ENCODE peak calls at places on chromosomes 13 and 19, in nine cellular contexts. One of them, this sample, is unnamed.
A peak's percentile ranks its signal among the peaks of the same experiment; 100 is the strongest.

GRCh38 chr13:23480324-23480723 is 46.8 kb upstream of the SACS start:
- DNase-seq in cardiac fibroblast: no peak
- DNase-seq in HFF-Myc: no peak
- DNase-seq in mucosa of descending colon: no peak
- DNase-seq in neural progenitor cell: no peak
- DNase-seq in choroid plexus epithelial cell: no peak
- DNase-seq in NB4: no peak
- DNase-seq in upper lobe of right lung: no peak
- DNase-seq in endodermal cell: no peak
- DNase-seq in this sample: no peak

GRCh38 chr19:53112286-53112685 is 9.1 kb upstream of the ZNF160 start:
- DNase-seq in NB4: peak; percentile 6
- DNase-seq in cardiac fibroblast: peak; percentile 15
- DNase-seq in neural progenitor cell: no peak
- DNase-seq in upper lobe of right lung: no peak
- DNase-seq in HFF-Myc: no peak
- DNase-seq in endodermal cell: no peak
- DNase-seq in choroid plexus epithelial cell: peak; percentile 23
- DNase-seq in mucosa of descending colon: no peak
- DNase-seq in this sample: no peak

GRCh38 chr13:32228330-32229041 is 86.7 kb downstream of the ZAR1L start:
- DNase-seq in NB4: no peak
- DNase-seq in cardiac fibroblast: peak; percentile 52
- DNase-seq in mucosa of descending colon: no peak
- DNase-seq in neural progenitor cell: no peak
- DNase-seq in HFF-Myc: no peak
- DNase-seq in endodermal cell: no peak
- DNase-seq in upper lobe of right lung: no peak
- DNase-seq in choroid plexus epithelial cell: peak; percentile 80
- DNase-seq in this sample: no peak

GRCh38 chr13:46101488-46102289 is 3.1 kb downstream of the CPB2 start:
- DNase-seq in upper lobe of right lung: no peak
- DNase-seq in choroid plexus epithelial cell: no peak
- DNase-seq in HFF-Myc: no peak
- DNase-seq in endodermal cell: no peak
- DNase-seq in neural progenitor cell: no peak
- DNase-seq in cardiac fibroblast: no peak
- DNase-seq in NB4: peak; percentile 59
- DNase-seq in mucosa of descending colon: no peak
- DNase-seq in this sample: peak; percentile 16

GRCh38 chr19:42271045-42271419 is 2.0 kb downstream of the CIC start:
- DNase-seq in cardiac fibroblast: no peak
- DNase-seq in choroid plexus epithelial cell: no peak
- DNase-seq in upper lobe of right lung: no peak
- DNase-seq in HFF-Myc: no peak
- DNase-seq in NB4: no peak
- DNase-seq in mucosa of descending colon: no peak
- DNase-seq in neural progenitor cell: no peak
- DNase-seq in endodermal cell: no peak
- DNase-seq in this sample: no peak

GRCh38 chr13:82898625-82899024 is 983.6 kb downstream of the SLITRK1 start:
- DNase-seq in mucosa of descending colon: no peak
- DNase-seq in NB4: no peak
- DNase-seq in endodermal cell: no peak
- DNase-seq in neural progenitor cell: no peak
- DNase-seq in choroid plexus epithelial cell: no peak
- DNase-seq in cardiac fibroblast: no peak
- DNase-seq in upper lobe of right lung: no peak
- DNase-seq in HFF-Myc: no peak
- DNase-seq in this sample: no peak

GRCh38 chr13:109998808-109999528 is 212.6 kb upstream of the IRS2 start:
- DNase-seq in choroid plexus epithelial cell: peak; percentile 84
- DNase-seq in endodermal cell: no peak
- DNase-seq in neural progenitor cell: no peak
- DNase-seq in cardiac fibroblast: peak; percentile 87
- DNase-seq in HFF-Myc: no peak
- DNase-seq in NB4: peak; percentile 40
- DNase-seq in upper lobe of right lung: no peak
- DNase-seq in mucosa of descending colon: no peak
- DNase-seq in this sample: no peak

GRCh38 chr13:105410602-105411001 is 1124.9 kb downstream of the EFNB2 start:
- DNase-seq in choroid plexus epithelial cell: peak; percentile 67
- DNase-seq in endodermal cell: peak; percentile 92
- DNase-seq in cardiac fibroblast: peak; percentile 41
- DNase-seq in neural progenitor cell: peak; percentile 77
- DNase-seq in upper lobe of right lung: peak; percentile 86
- DNase-seq in mucosa of descending colon: no peak
- DNase-seq in NB4: peak; percentile 55
- DNase-seq in HFF-Myc: peak; percentile 7
- DNase-seq in this sample: peak; percentile 16

GRCh38 chr13:48401480-48401879 is 11.4 kb downstream of the LPAR6 start:
- DNase-seq in NB4: no peak
- DNase-seq in neural progenitor cell: no peak
- DNase-seq in cardiac fibroblast: no peak
- DNase-seq in HFF-Myc: no peak
- DNase-seq in mucosa of descending colon: no peak
- DNase-seq in choroid plexus epithelial cell: peak; percentile 15
- DNase-seq in upper lobe of right lung: no peak
- DNase-seq in endodermal cell: no peak
- DNase-seq in this sample: no peak

GRCh38 chr13:97659602-97660001 is 225.6 kb downstream of the RAP2A start:
- DNase-seq in mucosa of descending colon: no peak
- DNase-seq in NB4: peak; percentile 26
- DNase-seq in neural progenitor cell: peak; percentile 65
- DNase-seq in endodermal cell: no peak
- DNase-seq in cardiac fibroblast: peak; percentile 6
- DNase-seq in choroid plexus epithelial cell: peak; percentile 59
- DNase-seq in upper lobe of right lung: no peak
- DNase-seq in HFF-Myc: no peak
- DNase-seq in this sample: peak; percentile 54

GRCh38 chr13:97658556-97658955 is 224.6 kb downstream of the RAP2A start:
- DNase-seq in mucosa of descending colon: no peak
- DNase-seq in NB4: no peak
- DNase-seq in neural progenitor cell: no peak
- DNase-seq in endodermal cell: no peak
- DNase-seq in HFF-Myc: no peak
- DNase-seq in cardiac fibroblast: peak; percentile 3
- DNase-seq in upper lobe of right lung: no peak
- DNase-seq in choroid plexus epithelial cell: no peak
- DNase-seq in this sample: no peak

GRCh38 chr13:97660488-97661086 is 226.6 kb downstream of the RAP2A start:
- DNase-seq in HFF-Myc: no peak
- DNase-seq in neural progenitor cell: no peak
- DNase-seq in upper lobe of right lung: no peak
- DNase-seq in endodermal cell: no peak
- DNase-seq in NB4: no peak
- DNase-seq in choroid plexus epithelial cell: peak; percentile 3
- DNase-seq in mucosa of descending colon: no peak
- DNase-seq in cardiac fibroblast: no peak
- DNase-seq in this sample: no peak
- H3K4me3 ChIP-seq in HFF-Myc: no peak overlapping the region
- H3K4me3 ChIP-seq in neural progenitor cell: no peak overlapping the region
- H3K4me3 ChIP-seq in upper lobe of right lung: no peak overlapping the region
- H3K4me3 ChIP-seq in endodermal cell: no peak overlapping the region
- H3K4me3 ChIP-seq in NB4: no peak overlapping the region
- H3K4me3 ChIP-seq in choroid plexus epithelial cell: no peak overlapping the region
- H3K4me3 ChIP-seq in mucosa of descending colon: no peak overlapping the region
- H3K4me3 ChIP-seq in cardiac fibroblast: no peak overlapping the region
- H3K4me3 ChIP-seq in this sample: no peak overlapping the region

DNA sequence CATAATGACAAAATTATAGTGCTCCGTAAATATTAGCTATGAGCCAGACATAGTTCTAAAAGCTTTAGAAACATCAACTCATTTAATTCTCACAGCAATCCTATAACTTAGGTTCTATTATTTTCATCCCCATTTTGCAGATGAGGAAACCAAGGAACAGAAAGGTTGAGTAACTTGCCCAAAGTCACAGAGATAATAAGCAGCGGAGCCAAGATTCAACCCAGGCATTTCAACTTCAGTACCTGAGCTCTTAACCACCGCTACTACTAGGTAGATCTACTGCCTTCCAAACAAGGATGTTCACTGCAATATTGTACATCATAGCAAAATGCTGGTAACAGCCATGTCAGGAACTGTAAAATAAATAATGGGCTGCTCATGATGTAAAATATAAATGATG is 39.9 kb downstream of the ELF1 start:
- DNase-seq in HFF-Myc: no peak
- DNase-seq in choroid plexus epithelial cell: no peak
- DNase-seq in upper lobe of right lung: no peak
- DNase-seq in neural progenitor cell: no peak
- DNase-seq in endodermal cell: no peak
- DNase-seq in cardiac fibroblast: no peak
- DNase-seq in mucosa of descending colon: no peak
- DNase-seq in NB4: no peak
- DNase-seq in this sample: no peak
- H3K4me3 ChIP-seq in HFF-Myc: no peak overlapping the region
- H3K4me3 ChIP-seq in choroid plexus epithelial cell: no peak overlapping the region
- H3K4me3 ChIP-seq in upper lobe of right lung: peak overlapping the region; percentile 44
- H3K4me3 ChIP-seq in neural progenitor cell: no peak overlapping the region
- H3K4me3 ChIP-seq in endodermal cell: no peak overlapping the region
- H3K4me3 ChIP-seq in cardiac fibroblast: no peak overlapping the region
- H3K4me3 ChIP-seq in mucosa of descending colon: no peak overlapping the region
- H3K4me3 ChIP-seq in NB4: peak overlapping the region; percentile 68
- H3K4me3 ChIP-seq in this sample: peak overlapping the region; percentile 72

GRCh38 chr19:45881082-45881908 is 4.6 kb downstream of the IRF2BP1 start:
- DNase-seq in HFF-Myc: no peak
- DNase-seq in endodermal cell: peak; percentile 56
- DNase-seq in upper lobe of right lung: no peak
- DNase-seq in cardiac fibroblast: no peak
- DNase-seq in choroid plexus epithelial cell: no peak
- DNase-seq in NB4: no peak
- DNase-seq in mucosa of descending colon: no peak
- DNase-seq in neural progenitor cell: no peak
- DNase-seq in this sample: no peak
- H3K4me3 ChIP-seq in HFF-Myc: no peak overlapping the region
- H3K4me3 ChIP-seq in endodermal cell: peak overlapping the region; percentile 2
- H3K4me3 ChIP-seq in upper lobe of right lung: no peak overlapping the region
- H3K4me3 ChIP-seq in cardiac fibroblast: no peak overlapping the region
- H3K4me3 ChIP-seq in choroid plexus epithelial cell: no peak overlapping the region
- H3K4me3 ChIP-seq in NB4: no peak overlapping the region
- H3K4me3 ChIP-seq in mucosa of descending colon: no peak overlapping the region
- H3K4me3 ChIP-seq in neural progenitor cell: no peak overlapping the region
- H3K4me3 ChIP-seq in this sample: no peak overlapping the region

GRCh38 chr13:98940325-98940724 is 37.5 kb downstream of the DOCK9 start:
- DNase-seq in neural progenitor cell: no peak
- DNase-seq in HFF-Myc: no peak
- DNase-seq in cardiac fibroblast: no peak
- DNase-seq in upper lobe of right lung: no peak
- DNase-seq in mucosa of descending colon: no peak
- DNase-seq in endodermal cell: no peak
- DNase-seq in choroid plexus epithelial cell: no peak
- DNase-seq in NB4: no peak
- DNase-seq in this sample: no peak

GRCh38 chr13:98937911-98938381 is 39.9 kb downstream of the DOCK9 start:
- DNase-seq in NB4: no peak
- DNase-seq in neural progenitor cell: peak; percentile 16
- DNase-seq in choroid plexus epithelial cell: peak; percentile 66
- DNase-seq in upper lobe of right lung: no peak
- DNase-seq in HFF-Myc: no peak
- DNase-seq in mucosa of descending colon: no peak
- DNase-seq in endodermal cell: peak; percentile 94
- DNase-seq in cardiac fibroblast: no peak
- DNase-seq in this sample: no peak

GRCh38 chr13:98938801-98939200 is 39.1 kb downstream of the DOCK9 start:
- DNase-seq in choroid plexus epithelial cell: no peak
- DNase-seq in neural progenitor cell: peak; percentile 41
- DNase-seq in HFF-Myc: no peak
- DNase-seq in cardiac fibroblast: no peak
- DNase-seq in upper lobe of right lung: no peak
- DNase-seq in mucosa of descending colon: no peak
- DNase-seq in endodermal cell: peak; percentile 84
- DNase-seq in NB4: no peak
- DNase-seq in this sample: no peak

GRCh38 chr13:98941118-98941517 is 36.7 kb downstream of the DOCK9 start:
- DNase-seq in NB4: no peak
- DNase-seq in cardiac fibroblast: no peak
- DNase-seq in neural progenitor cell: no peak
- DNase-seq in upper lobe of right lung: no peak
- DNase-seq in HFF-Myc: no peak
- DNase-seq in mucosa of descending colon: no peak
- DNase-seq in choroid plexus epithelial cell: no peak
- DNase-seq in endodermal cell: no peak
- DNase-seq in this sample: no peak

GRCh38 chr13:98939552-98940306 is 38.1 kb downstream of the DOCK9 start:
- DNase-seq in upper lobe of right lung: no peak
- DNase-seq in endodermal cell: no peak
- DNase-seq in HFF-Myc: no peak
- DNase-seq in cardiac fibroblast: no peak
- DNase-seq in mucosa of descending colon: no peak
- DNase-seq in choroid plexus epithelial cell: no peak
- DNase-seq in neural progenitor cell: no peak
- DNase-seq in NB4: no peak
- DNase-seq in this sample: no peak
- H3K4me3 ChIP-seq in upper lobe of right lung: no peak overlapping the region
- H3K4me3 ChIP-seq in endodermal cell: no peak overlapping the region
- H3K4me3 ChIP-seq in HFF-Myc: no peak overlapping the region
- H3K4me3 ChIP-seq in cardiac fibroblast: no peak overlapping the region
- H3K4me3 ChIP-seq in mucosa of descending colon: no peak overlapping the region
- H3K4me3 ChIP-seq in choroid plexus epithelial cell: no peak overlapping the region
- H3K4me3 ChIP-seq in neural progenitor cell: no peak overlapping the region
- H3K4me3 ChIP-seq in NB4: no peak overlapping the region
- H3K4me3 ChIP-seq in this sample: no peak overlapping the region

GRCh38 chr13:79338343-79338742 is 67.7 kb downstream of the RBM26 start:
- DNase-seq in cardiac fibroblast: no peak
- DNase-seq in mucosa of descending colon: no peak
- DNase-seq in upper lobe of right lung: no peak
- DNase-seq in choroid plexus epithelial cell: no peak
- DNase-seq in NB4: no peak
- DNase-seq in endodermal cell: no peak
- DNase-seq in HFF-Myc: no peak
- DNase-seq in neural progenitor cell: no peak
- DNase-seq in this sample: no peak
- H3K4me3 ChIP-seq in cardiac fibroblast: no peak overlapping the region
- H3K4me3 ChIP-seq in mucosa of descending colon: no peak overlapping the region
- H3K4me3 ChIP-seq in upper lobe of right lung: no peak overlapping the region
- H3K4me3 ChIP-seq in choroid plexus epithelial cell: no peak overlapping the region
- H3K4me3 ChIP-seq in NB4: no peak overlapping the region
- H3K4me3 ChIP-seq in endodermal cell: no peak overlapping the region
- H3K4me3 ChIP-seq in HFF-Myc: no peak overlapping the region
- H3K4me3 ChIP-seq in neural progenitor cell: no peak overlapping the region
- H3K4me3 ChIP-seq in this sample: no peak overlapping the region

GRCh38 chr13:102399791-102400618 is 1.8 kb downstream of the FGF14 start:
- DNase-seq in HFF-Myc: no peak
- DNase-seq in endodermal cell: peak; percentile 82
- DNase-seq in upper lobe of right lung: peak; percentile 65
- DNase-seq in cardiac fibroblast: no peak
- DNase-seq in neural progenitor cell: peak; percentile 46
- DNase-seq in choroid plexus epithelial cell: no peak
- DNase-seq in NB4: no peak
- DNase-seq in mucosa of descending colon: peak; percentile 43
- DNase-seq in this sample: no peak
- H3K4me3 ChIP-seq in HFF-Myc: no peak overlapping the region
- H3K4me3 ChIP-seq in endodermal cell: peak overlapping the region; percentile 81
- H3K4me3 ChIP-seq in upper lobe of right lung: peak overlapping the region; percentile 55
- H3K4me3 ChIP-seq in cardiac fibroblast: peak overlapping the region; percentile 44
- H3K4me3 ChIP-seq in neural progenitor cell: peak overlapping the region; percentile 75
- H3K4me3 ChIP-seq in choroid plexus epithelial cell: peak overlapping the region; percentile 55
- H3K4me3 ChIP-seq in NB4: no peak overlapping the region
- H3K4me3 ChIP-seq in mucosa of descending colon: no peak overlapping the region
- H3K4me3 ChIP-seq in this sample: no peak overlapping the region